ENCODE peak calls at places on chromosomes 12 and 14, in four cellular contexts. G is AG04450; J is right lobe of liver; M is CD4-positive, CD25-positive, alpha-beta regulatory T cell. E is an unnamed sample. For H3K9me3, the result is how much of the 10 kb centered on the place peaks cover.

GRCh38 chr12:66901136-66901932 is 222.5 kb upstream of the GRIP1 start:
- DNase-seq in M (no peak), J (no peak), G (no peak), E (no peak)

GRCh38 chr14:44745371-44745770 is 216.4 kb downstream of the KLHL28 start:
- DNase-seq in G (no peak), M (no peak), J (no peak), E (no peak)

GRCh38 chr14:104429291-104429861 is 150.2 kb upstream of the C14orf180 start:
- DNase-seq in G (no peak), J (no peak), M (no peak), E (no peak)

GRCh38 chr12:51484119-51484518 is 59.5 kb downstream of the SLC4A8 start:
- DNase-seq in G (no peak), J (no peak), M (no peak), E (peak)

GRCh38 chr12:62078020-62078419 is 182.2 kb upstream of the USP15 start:
- DNase-seq in G (no peak), M (no peak), J (no peak), E (no peak)

GRCh38 chr14:95064256-95064655 is 93.1 kb downstream of the DICER1 start:
- DNase-seq in G (no peak), J (no peak), M (no peak), E (no peak)

GRCh38 chr12:12759234-12759915 is 26.1 kb upstream of the APOLD1 start:
- DNase-seq in M (no peak), G (no peak), J (no peak), E (no peak)

GRCh38 chr14:34713681-34714319 is 593 bp downstream of the CFL2 start:
- DNase-seq in M (peak), G (no peak), J (peak), E (peak)

GRCh38 chr12:22656835-22657234 is 31.9 kb downstream of the ETNK1 start:
- DNase-seq in G (no peak), M (no peak), J (no peak), E (no peak)

GRCh38 chr12:92408072-92408900 is 262.6 kb upstream of the BTG1 start:
- DNase-seq in M (peak), G (no peak), J (peak), E (no peak)

GRCh38 chr12:104122298-104122697 is 15.7 kb downstream of the NFYB start:
- DNase-seq in J (no peak), G (no peak), M (no peak), E (no peak)

GRCh38 chr14:104138098-104138890 is at the start of gene KIF26A:
- DNase-seq in G (no peak), J (peak), M (no peak), E (no peak)

GRCh38 chr14:29054119-29054518 is 287.5 kb downstream of the FOXG1 start:
- DNase-seq in J (no peak), G (no peak), M (no peak), E (no peak)

GRCh38 chr12:46831335-46832083 is 5.7 kb upstream of the SLC38A4 start:
- DNase-seq in M (no peak), J (peak), G (no peak), E (no peak)

GRCh38 chr14:101506921-101507300 is 54.4 kb upstream of the DIO3 start:
- DNase-seq in G (no peak), M (no peak), J (peak), E (no peak)

GRCh38 chr12:109951136-109951535 is 45.0 kb downstream of the GIT2 start:
- DNase-seq in M (no peak), G (peak), J (no peak), E (no peak)

GRCh38 chr14:49586673-49587460 is 687 bp upstream of the RPS29 start:
- DNase-seq in G (no peak), M (peak), J (no peak), E (peak)

GRCh38 chr12:54229624-54230212 is 40.9 kb upstream of the SMUG1 start:
- DNase-seq in J (no peak), G (peak), M (no peak), E (no peak)

GRCh38 chr12:65823481-65824313 is 586 bp upstream of the HMGA2 start:
- DNase-seq in G (no peak), J (peak), M (no peak), E (no peak)

GRCh38 chr12:45612044-45612794 is 117.3 kb upstream of the ARID2 start:
- DNase-seq in J (no peak), G (no peak), M (no peak), E (no peak)

GRCh38 chr12:42031847-42032564 is 112.7 kb downstream of the GXYLT1 start:
- DNase-seq in M (no peak), G (no peak), J (no peak), E (no peak)

GRCh38 chr14:101119830-101120571 is 216.5 kb upstream of the RTL1 start:
- DNase-seq in M (no peak), G (no peak), J (peak), E (peak)

GRCh38 chr14:100738704-100739131 is 12.0 kb downstream of the DLK1 start:
- DNase-seq in G (no peak), M (no peak), J (no peak), E (no peak)

GRCh38 chr12:6215932-6216494 is 15.8 kb downstream of the CD9 start:
- DNase-seq in M (no peak), G (no peak), J (no peak), E (no peak)

GRCh38 chr14:91315844-91316267 is 71.4 kb upstream of the GPR68 start:
- DNase-seq in M (peak), J (no peak), G (no peak), E (peak)

GRCh38 chr12:98758331-98758730 is 113.2 kb downstream of the APAF1 start:
- DNase-seq in M (no peak), G (no peak), J (no peak), E (no peak)

GRCh38 chr12:90945070-90945649 is 9.8 kb downstream of the CCER1 start:
- DNase-seq in M (peak), J (no peak), G (no peak), E (no peak)

GRCh38 chr12:45468751-45469615 is 253.1 kb downstream of the ANO6 start:
- DNase-seq in G (no peak), M (no peak), J (no peak), E (no peak)

GRCh38 chr14:103078420-103078749 is 5.6 kb upstream of the LBHD2 start:
- DNase-seq in M (peak), J (peak), G (peak), E (peak)

GRCh38 chr12:2800046-2800570 is 5.3 kb downstream of the FKBP4 start:
- DNase-seq in J (no peak), G (no peak), M (no peak), E (no peak)

GRCh38 chr14:55370883-55371455 is 40.7 kb downstream of the ATG14 start:
- DNase-seq in G (no peak), M (no peak), J (peak), E (no peak)

GRCh38 chr12:97194551-97194950 is 268.1 kb upstream of the RMST start:
- DNase-seq in J (no peak), M (no peak), G (no peak), E (no peak)

GRCh38 chr12:89786177-89786810 is 77.7 kb upstream of the ATP2B1 start:
- DNase-seq in J (no peak), G (no peak), M (no peak), E (no peak)
- H3K9me3 ChIP-seq in J (under half), G (under half), M (under half), E (under half)

DNA sequence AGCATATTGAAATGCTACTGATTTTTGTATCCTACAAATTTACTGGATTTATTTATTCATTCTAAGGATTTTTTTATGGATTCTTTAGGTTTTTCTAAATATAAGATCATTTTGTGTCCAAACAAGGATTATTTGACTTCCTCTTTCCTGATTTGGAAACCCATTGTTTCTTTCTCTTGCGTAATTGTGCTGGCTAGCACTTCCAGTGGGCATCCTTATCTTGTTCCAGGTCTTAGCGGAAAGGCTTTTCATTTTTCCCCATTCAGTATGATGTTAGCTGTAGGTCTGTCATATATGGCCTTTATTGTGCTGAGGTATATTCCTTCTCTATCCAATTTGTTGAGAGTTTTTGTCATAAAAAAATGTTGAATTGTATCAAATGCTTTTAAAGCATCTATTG is 57.2 kb upstream of the RHOJ start:
- DNase-seq in J (no peak), M (no peak), G (no peak), E (no peak)
- H3K4me3 ChIP-seq in J (no peak), M (no peak), G (no peak), E (no peak)

GRCh38 chr14:105536051-105536450 is 9.7 kb downstream of the TMEM121 start:
- DNase-seq in M (no peak), J (no peak), G (no peak), E (no peak)

GRCh38 chr14:105533811-105534498 is 7.6 kb downstream of the TMEM121 start:
- DNase-seq in M (no peak), J (no peak), G (no peak), E (no peak)

GRCh38 chr14:105532735-105533141 is 6.4 kb downstream of the TMEM121 start:
- DNase-seq in G (no peak), J (no peak), M (no peak), E (no peak)

GRCh38 chr14:105533391-105533790 is 7.0 kb downstream of the TMEM121 start:
- DNase-seq in G (no peak), M (no peak), J (no peak), E (no peak)

GRCh38 chr14:105534586-105534985 is 8.2 kb downstream of the TMEM121 start:
- DNase-seq in G (no peak), M (no peak), J (no peak), E (no peak)
- H3K9me3 ChIP-seq in G (under half), M (under half), J (under half), E (under half)

GRCh38 chr12:56766535-56766934 is 3.4 kb downstream of the HSD17B6 start:
- DNase-seq in G (no peak), M (no peak), J (no peak), E (no peak)

GRCh38 chr12:56768424-56768823 is 5.3 kb downstream of the HSD17B6 start:
- DNase-seq in G (no peak), J (no peak), M (no peak), E (no peak)

GRCh38 chr12:56759270-56759908 is 3.7 kb upstream of the HSD17B6 start:
- DNase-seq in G (no peak), J (no peak), M (no peak), E (no peak)

GRCh38 chr12:56760460-56760859 is 2.7 kb upstream of the HSD17B6 start:
- DNase-seq in M (no peak), G (no peak), J (peak), E (no peak)

GRCh38 chr12:56763753-56764657 is 881 bp downstream of the HSD17B6 start:
- DNase-seq in J (no peak), G (peak), M (no peak), E (no peak)
- H3K4me3 ChIP-seq in J (peak), G (no peak), M (no peak), E (no peak)

DNA sequence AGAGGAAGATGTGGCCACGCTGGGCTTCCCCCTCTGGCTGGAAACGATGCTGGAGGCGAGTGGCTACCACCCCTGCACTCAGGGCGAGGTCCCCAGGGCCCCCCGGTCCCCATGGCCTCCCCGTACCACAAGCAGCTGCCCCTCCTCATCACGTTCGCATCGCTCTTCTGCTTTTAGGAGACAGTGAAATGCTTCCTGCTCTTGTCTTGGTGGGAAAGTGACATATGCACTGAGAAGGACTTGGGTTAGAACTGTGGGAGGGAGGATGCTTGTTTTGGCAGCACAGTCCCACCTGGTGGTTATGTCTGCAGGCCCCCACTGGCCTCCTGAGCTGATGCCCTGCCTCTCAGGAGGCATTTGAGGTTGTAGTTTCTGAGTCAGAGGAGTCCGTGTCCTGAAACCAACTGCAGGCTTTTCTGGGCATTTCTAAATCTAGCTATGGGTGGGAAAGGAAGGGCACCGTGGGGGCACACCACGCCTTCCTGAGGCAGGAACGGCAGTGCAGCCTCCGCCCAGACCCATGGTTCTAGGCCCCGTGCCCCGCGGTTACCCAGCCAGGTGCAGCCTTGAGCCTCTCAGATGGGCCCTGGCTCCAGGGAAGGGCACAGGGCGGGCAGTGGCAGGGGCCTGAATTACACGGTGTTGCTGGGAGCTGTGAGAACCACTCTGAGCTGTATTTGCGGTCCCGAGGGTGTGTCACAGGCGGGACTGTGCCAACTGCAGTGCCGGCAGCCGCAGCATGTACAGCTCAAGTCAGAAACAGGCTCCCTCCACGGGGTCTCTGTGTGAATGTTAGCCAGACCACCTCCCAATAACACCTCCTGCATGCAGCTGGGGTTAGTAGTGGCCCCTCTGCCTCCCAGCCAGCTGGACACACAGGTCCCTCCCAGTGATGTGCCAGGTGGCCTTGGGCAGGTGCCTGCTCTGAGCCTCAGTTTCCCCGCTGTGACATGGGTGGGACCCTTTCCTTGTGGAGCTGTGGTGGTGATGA is 139.5 kb downstream of the ADGRD1 start:
- DNase-seq in J (no peak), M (no peak), G (no peak), E (no peak)
- H3K9me3 ChIP-seq in J (under half), M (under half), G (half or more), E (under half)

GRCh38 chr14:61569308-61569707 is 126.0 kb upstream of the HIF1A start:
- DNase-seq in M (no peak), G (no peak), J (no peak), E (no peak)
- H3K4me3 ChIP-seq in M (no peak), G (no peak), J (no peak), E (peak)

GRCh38 chr12:70154087-70154486 is 89.1 kb upstream of the CNOT2 start:
- DNase-seq in M (no peak), J (no peak), G (no peak), E (no peak)
- H3K9me3 ChIP-seq in M (under half), J (under half), G (under half), E (under half)